ENCODE peak calls at places on chromosome 5, in eight cellular contexts. One of them, this sample, is unnamed.

GRCh38 chr5:55146543-55147151 is 13.3 kb upstream of the GPX8 start:
- DNase-seq in kidney glomerular epithelial cell: peak
- DNase-seq in NCI-H2107: peak
- DNase-seq in stimulated activated CD4-positive, alpha-beta T cell treated with anti-CD3 and anti-CD28 coated beads, Interleukin-12 subunit alpha, Interleukin-12 subunit beta, amount 100 ng/mL, for 48 hours: peak
- DNase-seq in EL: peak
- DNase-seq in hippocampal formation: peak
- DNase-seq in T-helper 1 cell: peak
- DNase-seq in activated CD4-positive, CD25-positive, alpha-beta regulatory T cell treated with anti-CD3 and anti-CD28 coated beads, Interleukin-2, amount 50 U/mL, for 72 hours: peak
- DNase-seq in this sample: peak

GRCh38 chr5:32753051-32753450 is 41.9 kb downstream of the NPR3 start:
- DNase-seq in kidney glomerular epithelial cell: no peak
- DNase-seq in activated CD4-positive, CD25-positive, alpha-beta regulatory T cell treated with anti-CD3 and anti-CD28 coated beads, Interleukin-2, amount 50 U/mL, for 72 hours: no peak
- DNase-seq in NCI-H2107: no peak
- DNase-seq in stimulated activated CD4-positive, alpha-beta T cell treated with anti-CD3 and anti-CD28 coated beads, Interleukin-12 subunit alpha, Interleukin-12 subunit beta, amount 100 ng/mL, for 48 hours: no peak
- DNase-seq in hippocampal formation: no peak
- DNase-seq in EL: peak
- DNase-seq in T-helper 1 cell: no peak
- DNase-seq in this sample: no peak

GRCh38 chr5:38375423-38375822 is 117.1 kb downstream of the EGFLAM start:
- DNase-seq in stimulated activated CD4-positive, alpha-beta T cell treated with anti-CD3 and anti-CD28 coated beads, Interleukin-12 subunit alpha, Interleukin-12 subunit beta, amount 100 ng/mL, for 48 hours: no peak
- DNase-seq in NCI-H2107: no peak
- DNase-seq in activated CD4-positive, CD25-positive, alpha-beta regulatory T cell treated with anti-CD3 and anti-CD28 coated beads, Interleukin-2, amount 50 U/mL, for 72 hours: no peak
- DNase-seq in T-helper 1 cell: no peak
- DNase-seq in hippocampal formation: no peak
- DNase-seq in kidney glomerular epithelial cell: no peak
- DNase-seq in EL: no peak
- DNase-seq in this sample: no peak

GRCh38 chr5:162488077-162488476 is 420.5 kb downstream of the GABRG2 start:
- DNase-seq in stimulated activated CD4-positive, alpha-beta T cell treated with anti-CD3 and anti-CD28 coated beads, Interleukin-12 subunit alpha, Interleukin-12 subunit beta, amount 100 ng/mL, for 48 hours: no peak
- DNase-seq in hippocampal formation: no peak
- DNase-seq in EL: no peak
- DNase-seq in activated CD4-positive, CD25-positive, alpha-beta regulatory T cell treated with anti-CD3 and anti-CD28 coated beads, Interleukin-2, amount 50 U/mL, for 72 hours: no peak
- DNase-seq in NCI-H2107: no peak
- DNase-seq in kidney glomerular epithelial cell: peak
- DNase-seq in T-helper 1 cell: no peak
- DNase-seq in this sample: no peak

GRCh38 chr5:55855509-55855908 is 4.4 kb downstream of the IL31RA start:
- DNase-seq in T-helper 1 cell: no peak
- DNase-seq in hippocampal formation: no peak
- DNase-seq in NCI-H2107: no peak
- DNase-seq in activated CD4-positive, CD25-positive, alpha-beta regulatory T cell treated with anti-CD3 and anti-CD28 coated beads, Interleukin-2, amount 50 U/mL, for 72 hours: no peak
- DNase-seq in kidney glomerular epithelial cell: no peak
- DNase-seq in EL: peak
- DNase-seq in stimulated activated CD4-positive, alpha-beta T cell treated with anti-CD3 and anti-CD28 coated beads, Interleukin-12 subunit alpha, Interleukin-12 subunit beta, amount 100 ng/mL, for 48 hours: no peak
- DNase-seq in this sample: no peak

GRCh38 chr5:97425511-97425910 is 242.5 kb upstream of the RIOK2 start:
- DNase-seq in EL: peak
- DNase-seq in hippocampal formation: no peak
- DNase-seq in NCI-H2107: no peak
- DNase-seq in kidney glomerular epithelial cell: no peak
- DNase-seq in stimulated activated CD4-positive, alpha-beta T cell treated with anti-CD3 and anti-CD28 coated beads, Interleukin-12 subunit alpha, Interleukin-12 subunit beta, amount 100 ng/mL, for 48 hours: no peak
- DNase-seq in activated CD4-positive, CD25-positive, alpha-beta regulatory T cell treated with anti-CD3 and anti-CD28 coated beads, Interleukin-2, amount 50 U/mL, for 72 hours: no peak
- DNase-seq in T-helper 1 cell: no peak
- DNase-seq in this sample: no peak

GRCh38 chr5:13660072-13660471 is 284.4 kb downstream of the DNAH5 start:
- DNase-seq in activated CD4-positive, CD25-positive, alpha-beta regulatory T cell treated with anti-CD3 and anti-CD28 coated beads, Interleukin-2, amount 50 U/mL, for 72 hours: no peak
- DNase-seq in T-helper 1 cell: no peak
- DNase-seq in hippocampal formation: no peak
- DNase-seq in NCI-H2107: no peak
- DNase-seq in EL: peak
- DNase-seq in stimulated activated CD4-positive, alpha-beta T cell treated with anti-CD3 and anti-CD28 coated beads, Interleukin-12 subunit alpha, Interleukin-12 subunit beta, amount 100 ng/mL, for 48 hours: no peak
- DNase-seq in kidney glomerular epithelial cell: peak
- DNase-seq in this sample: no peak

GRCh38 chr5:157447246-157447645 is 12.8 kb upstream of the NIPAL4 start:
- DNase-seq in hippocampal formation: no peak
- DNase-seq in activated CD4-positive, CD25-positive, alpha-beta regulatory T cell treated with anti-CD3 and anti-CD28 coated beads, Interleukin-2, amount 50 U/mL, for 72 hours: no peak
- DNase-seq in stimulated activated CD4-positive, alpha-beta T cell treated with anti-CD3 and anti-CD28 coated beads, Interleukin-12 subunit alpha, Interleukin-12 subunit beta, amount 100 ng/mL, for 48 hours: no peak
- DNase-seq in EL: no peak
- DNase-seq in T-helper 1 cell: no peak
- DNase-seq in kidney glomerular epithelial cell: no peak
- DNase-seq in NCI-H2107: no peak
- DNase-seq in this sample: no peak

GRCh38 chr5:74261906-74262305 is 378.6 kb downstream of the ENC1 start:
- DNase-seq in EL: no peak
- DNase-seq in hippocampal formation: no peak
- DNase-seq in NCI-H2107: no peak
- DNase-seq in kidney glomerular epithelial cell: no peak
- DNase-seq in stimulated activated CD4-positive, alpha-beta T cell treated with anti-CD3 and anti-CD28 coated beads, Interleukin-12 subunit alpha, Interleukin-12 subunit beta, amount 100 ng/mL, for 48 hours: no peak
- DNase-seq in T-helper 1 cell: no peak
- DNase-seq in activated CD4-positive, CD25-positive, alpha-beta regulatory T cell treated with anti-CD3 and anti-CD28 coated beads, Interleukin-2, amount 50 U/mL, for 72 hours: no peak
- DNase-seq in this sample: no peak

GRCh38 chr5:171630047-171630669 is 155.5 kb upstream of the SMIM23 start:
- DNase-seq in T-helper 1 cell: no peak
- DNase-seq in EL: peak
- DNase-seq in activated CD4-positive, CD25-positive, alpha-beta regulatory T cell treated with anti-CD3 and anti-CD28 coated beads, Interleukin-2, amount 50 U/mL, for 72 hours: no peak
- DNase-seq in kidney glomerular epithelial cell: peak
- DNase-seq in stimulated activated CD4-positive, alpha-beta T cell treated with anti-CD3 and anti-CD28 coated beads, Interleukin-12 subunit alpha, Interleukin-12 subunit beta, amount 100 ng/mL, for 48 hours: no peak
- DNase-seq in hippocampal formation: no peak
- DNase-seq in NCI-H2107: no peak
- DNase-seq in this sample: peak

GRCh38 chr5:180647941-180648500 is 1.4 kb downstream of the FLT4 start:
- DNase-seq in activated CD4-positive, CD25-positive, alpha-beta regulatory T cell treated with anti-CD3 and anti-CD28 coated beads, Interleukin-2, amount 50 U/mL, for 72 hours: no peak
- DNase-seq in stimulated activated CD4-positive, alpha-beta T cell treated with anti-CD3 and anti-CD28 coated beads, Interleukin-12 subunit alpha, Interleukin-12 subunit beta, amount 100 ng/mL, for 48 hours: no peak
- DNase-seq in EL: no peak
- DNase-seq in T-helper 1 cell: no peak
- DNase-seq in hippocampal formation: no peak
- DNase-seq in NCI-H2107: no peak
- DNase-seq in kidney glomerular epithelial cell: no peak
- DNase-seq in this sample: no peak

GRCh38 chr5:172280317-172280716 is 3.2 kb downstream of the UBTD2 start:
- DNase-seq in hippocampal formation: no peak
- DNase-seq in T-helper 1 cell: no peak
- DNase-seq in activated CD4-positive, CD25-positive, alpha-beta regulatory T cell treated with anti-CD3 and anti-CD28 coated beads, Interleukin-2, amount 50 U/mL, for 72 hours: no peak
- DNase-seq in NCI-H2107: no peak
- DNase-seq in EL: no peak
- DNase-seq in stimulated activated CD4-positive, alpha-beta T cell treated with anti-CD3 and anti-CD28 coated beads, Interleukin-12 subunit alpha, Interleukin-12 subunit beta, amount 100 ng/mL, for 48 hours: no peak
- DNase-seq in kidney glomerular epithelial cell: no peak
- DNase-seq in this sample: no peak

GRCh38 chr5:52867809-52868208 is 80.1 kb downstream of the ITGA1 start:
- DNase-seq in kidney glomerular epithelial cell: no peak
- DNase-seq in NCI-H2107: no peak
- DNase-seq in activated CD4-positive, CD25-positive, alpha-beta regulatory T cell treated with anti-CD3 and anti-CD28 coated beads, Interleukin-2, amount 50 U/mL, for 72 hours: no peak
- DNase-seq in T-helper 1 cell: no peak
- DNase-seq in stimulated activated CD4-positive, alpha-beta T cell treated with anti-CD3 and anti-CD28 coated beads, Interleukin-12 subunit alpha, Interleukin-12 subunit beta, amount 100 ng/mL, for 48 hours: no peak
- DNase-seq in hippocampal formation: no peak
- DNase-seq in EL: peak
- DNase-seq in this sample: no peak

GRCh38 chr5:75640826-75641225 is 29.6 kb downstream of the ANKDD1B start:
- DNase-seq in hippocampal formation: no peak
- DNase-seq in EL: peak
- DNase-seq in stimulated activated CD4-positive, alpha-beta T cell treated with anti-CD3 and anti-CD28 coated beads, Interleukin-12 subunit alpha, Interleukin-12 subunit beta, amount 100 ng/mL, for 48 hours: no peak
- DNase-seq in kidney glomerular epithelial cell: peak
- DNase-seq in T-helper 1 cell: no peak
- DNase-seq in NCI-H2107: no peak
- DNase-seq in activated CD4-positive, CD25-positive, alpha-beta regulatory T cell treated with anti-CD3 and anti-CD28 coated beads, Interleukin-2, amount 50 U/mL, for 72 hours: no peak
- DNase-seq in this sample: no peak

GRCh38 chr5:16392718-16393117 is 72.9 kb downstream of the ZNF622 start:
- DNase-seq in NCI-H2107: no peak
- DNase-seq in hippocampal formation: no peak
- DNase-seq in stimulated activated CD4-positive, alpha-beta T cell treated with anti-CD3 and anti-CD28 coated beads, Interleukin-12 subunit alpha, Interleukin-12 subunit beta, amount 100 ng/mL, for 48 hours: no peak
- DNase-seq in kidney glomerular epithelial cell: no peak
- DNase-seq in EL: peak
- DNase-seq in T-helper 1 cell: no peak
- DNase-seq in activated CD4-positive, CD25-positive, alpha-beta regulatory T cell treated with anti-CD3 and anti-CD28 coated beads, Interleukin-2, amount 50 U/mL, for 72 hours: no peak
- DNase-seq in this sample: no peak

GRCh38 chr5:16726538-16726946 is 109.7 kb upstream of the RETREG1 start:
- DNase-seq in T-helper 1 cell: no peak
- DNase-seq in stimulated activated CD4-positive, alpha-beta T cell treated with anti-CD3 and anti-CD28 coated beads, Interleukin-12 subunit alpha, Interleukin-12 subunit beta, amount 100 ng/mL, for 48 hours: no peak
- DNase-seq in activated CD4-positive, CD25-positive, alpha-beta regulatory T cell treated with anti-CD3 and anti-CD28 coated beads, Interleukin-2, amount 50 U/mL, for 72 hours: no peak
- DNase-seq in EL: peak
- DNase-seq in NCI-H2107: no peak
- DNase-seq in kidney glomerular epithelial cell: no peak
- DNase-seq in hippocampal formation: no peak
- DNase-seq in this sample: no peak

GRCh38 chr5:179378441-179379271 is 33.4 kb upstream of the ADAMTS2 start:
- DNase-seq in kidney glomerular epithelial cell: no peak
- DNase-seq in hippocampal formation: no peak
- DNase-seq in activated CD4-positive, CD25-positive, alpha-beta regulatory T cell treated with anti-CD3 and anti-CD28 coated beads, Interleukin-2, amount 50 U/mL, for 72 hours: no peak
- DNase-seq in stimulated activated CD4-positive, alpha-beta T cell treated with anti-CD3 and anti-CD28 coated beads, Interleukin-12 subunit alpha, Interleukin-12 subunit beta, amount 100 ng/mL, for 48 hours: no peak
- DNase-seq in NCI-H2107: no peak
- DNase-seq in T-helper 1 cell: no peak
- DNase-seq in EL: peak
- DNase-seq in this sample: no peak

GRCh38 chr5:180433029-180433416 is 61.2 kb upstream of the CNOT6 start:
- DNase-seq in T-helper 1 cell: no peak
- DNase-seq in kidney glomerular epithelial cell: no peak
- DNase-seq in NCI-H2107: no peak
- DNase-seq in stimulated activated CD4-positive, alpha-beta T cell treated with anti-CD3 and anti-CD28 coated beads, Interleukin-12 subunit alpha, Interleukin-12 subunit beta, amount 100 ng/mL, for 48 hours: no peak
- DNase-seq in EL: no peak
- DNase-seq in activated CD4-positive, CD25-positive, alpha-beta regulatory T cell treated with anti-CD3 and anti-CD28 coated beads, Interleukin-2, amount 50 U/mL, for 72 hours: no peak
- DNase-seq in hippocampal formation: no peak
- DNase-seq in this sample: no peak

GRCh38 chr5:74516217-74516636 is 124.3 kb downstream of the ENC1 start:
- DNase-seq in hippocampal formation: no peak
- DNase-seq in activated CD4-positive, CD25-positive, alpha-beta regulatory T cell treated with anti-CD3 and anti-CD28 coated beads, Interleukin-2, amount 50 U/mL, for 72 hours: no peak
- DNase-seq in EL: peak
- DNase-seq in kidney glomerular epithelial cell: peak
- DNase-seq in T-helper 1 cell: no peak
- DNase-seq in NCI-H2107: no peak
- DNase-seq in stimulated activated CD4-positive, alpha-beta T cell treated with anti-CD3 and anti-CD28 coated beads, Interleukin-12 subunit alpha, Interleukin-12 subunit beta, amount 100 ng/mL, for 48 hours: no peak
- DNase-seq in this sample: no peak

GRCh38 chr5:151038801-151039238 is 18.4 kb downstream of the GPX3 start:
- DNase-seq in activated CD4-positive, CD25-positive, alpha-beta regulatory T cell treated with anti-CD3 and anti-CD28 coated beads, Interleukin-2, amount 50 U/mL, for 72 hours: no peak
- DNase-seq in hippocampal formation: no peak
- DNase-seq in stimulated activated CD4-positive, alpha-beta T cell treated with anti-CD3 and anti-CD28 coated beads, Interleukin-12 subunit alpha, Interleukin-12 subunit beta, amount 100 ng/mL, for 48 hours: no peak
- DNase-seq in EL: peak
- DNase-seq in T-helper 1 cell: no peak
- DNase-seq in kidney glomerular epithelial cell: no peak
- DNase-seq in NCI-H2107: no peak
- DNase-seq in this sample: no peak

GRCh38 chr5:164376840-164377239 is 871.4 kb downstream of the MAT2B start:
- DNase-seq in stimulated activated CD4-positive, alpha-beta T cell treated with anti-CD3 and anti-CD28 coated beads, Interleukin-12 subunit alpha, Interleukin-12 subunit beta, amount 100 ng/mL, for 48 hours: no peak
- DNase-seq in T-helper 1 cell: no peak
- DNase-seq in activated CD4-positive, CD25-positive, alpha-beta regulatory T cell treated with anti-CD3 and anti-CD28 coated beads, Interleukin-2, amount 50 U/mL, for 72 hours: no peak
- DNase-seq in EL: no peak
- DNase-seq in NCI-H2107: no peak
- DNase-seq in hippocampal formation: no peak
- DNase-seq in kidney glomerular epithelial cell: no peak
- DNase-seq in this sample: no peak

GRCh38 chr5:132364319-132364718 is 5.2 kb upstream of the SLC22A5 start:
- DNase-seq in activated CD4-positive, CD25-positive, alpha-beta regulatory T cell treated with anti-CD3 and anti-CD28 coated beads, Interleukin-2, amount 50 U/mL, for 72 hours: no peak
- DNase-seq in kidney glomerular epithelial cell: no peak
- DNase-seq in NCI-H2107: no peak
- DNase-seq in EL: peak
- DNase-seq in hippocampal formation: no peak
- DNase-seq in stimulated activated CD4-positive, alpha-beta T cell treated with anti-CD3 and anti-CD28 coated beads, Interleukin-12 subunit alpha, Interleukin-12 subunit beta, amount 100 ng/mL, for 48 hours: no peak
- DNase-seq in T-helper 1 cell: no peak
- DNase-seq in this sample: peak

GRCh38 chr5:44022622-44023021 is 366.6 kb downstream of the FGF10 start:
- DNase-seq in T-helper 1 cell: no peak
- DNase-seq in stimulated activated CD4-positive, alpha-beta T cell treated with anti-CD3 and anti-CD28 coated beads, Interleukin-12 subunit alpha, Interleukin-12 subunit beta, amount 100 ng/mL, for 48 hours: no peak
- DNase-seq in NCI-H2107: no peak
- DNase-seq in kidney glomerular epithelial cell: no peak
- DNase-seq in EL: no peak
- DNase-seq in hippocampal formation: no peak
- DNase-seq in activated CD4-positive, CD25-positive, alpha-beta regulatory T cell treated with anti-CD3 and anti-CD28 coated beads, Interleukin-2, amount 50 U/mL, for 72 hours: no peak
- DNase-seq in this sample: no peak

GRCh38 chr5:39231705-39232525 is 12.6 kb upstream of the FYB1 start:
- DNase-seq in T-helper 1 cell: no peak
- DNase-seq in activated CD4-positive, CD25-positive, alpha-beta regulatory T cell treated with anti-CD3 and anti-CD28 coated beads, Interleukin-2, amount 50 U/mL, for 72 hours: no peak
- DNase-seq in hippocampal formation: no peak
- DNase-seq in EL: peak
- DNase-seq in stimulated activated CD4-positive, alpha-beta T cell treated with anti-CD3 and anti-CD28 coated beads, Interleukin-12 subunit alpha, Interleukin-12 subunit beta, amount 100 ng/mL, for 48 hours: no peak
- DNase-seq in kidney glomerular epithelial cell: no peak
- DNase-seq in NCI-H2107: no peak
- DNase-seq in this sample: no peak